ENCODE peak calls at places on chromosomes 5 and 9, in five cellular contexts. W is dorsolateral prefrontal cortex; H is lower lobe of right lung; L is CD8-positive, alpha-beta T cell; C is CD4-positive, CD25-positive, alpha-beta regulatory T cell. P is an unnamed sample. For H3K27me3, the result is how much of the 10 kb centered on the place peaks cover.

GRCh38 chr9:7983361-7983974 is 183.9 kb upstream of the DMAC1 start:
- DNase-seq in W (no peak), H (no peak), L (no peak), C (no peak), P (peak)

GRCh38 chr9:75148551-75148950 is 60.2 kb downstream of the OSTF1 start:
- DNase-seq in W (no peak), H (no peak), L (no peak), C (no peak), P (no peak)

GRCh38 chr9:99169982-99170761 is 51.6 kb downstream of the ALG2 start:
- DNase-seq in W (no peak), H (no peak), L (no peak), C (no peak), P (peak)

GRCh38 chr5:32714836-32715235 is 3.7 kb downstream of the NPR3 start:
- DNase-seq in W (no peak), H (no peak), L (no peak), C (no peak), P (no peak)

GRCh38 chr5:124706729-124707361 is 39.6 kb downstream of the ZNF608 start:
- DNase-seq in W (no peak), H (peak), L (no peak), C (no peak), P (no peak)

GRCh38 chr9:105681724-105682123 is 12.6 kb upstream of the TMEM38B start:
- DNase-seq in W (no peak), H (no peak), L (no peak), C (no peak), P (no peak)

GRCh38 chr5:1392261-1392660 is 47.4 kb upstream of the CLPTM1L start:
- DNase-seq in W (no peak), H (peak), L (no peak), C (no peak), P (no peak)

GRCh38 chr5:151002681-151003502 is 17.5 kb upstream of the GPX3 start:
- DNase-seq in W (no peak), H (no peak), L (no peak), C (no peak), P (no peak)

GRCh38 chr9:124812401-124813016 is 35.6 kb downstream of the OLFML2A start:
- DNase-seq in W (no peak), H (no peak), L (no peak), C (no peak), P (no peak)

GRCh38 chr5:170141636-170142035 is 35.9 kb downstream of the FOXI1 start:
- DNase-seq in W (no peak), H (no peak), L (no peak), C (no peak), P (no peak)

GRCh38 chr9:136399176-136400037 is 563 bp downstream of the SNAPC4 start:
- DNase-seq in W (no peak), H (no peak), L (peak), C (peak), P (no peak)

GRCh38 chr5:116361979-116362577 is 212.5 kb downstream of the SEMA6A start:
- DNase-seq in W (no peak), H (no peak), L (no peak), C (no peak), P (no peak)

GRCh38 chr9:132994410-132995120 is 16.1 kb downstream of the GFI1B start:
- DNase-seq in W (no peak), H (peak), L (no peak), C (no peak), P (no peak)

GRCh38 chr9:99356512-99356971 is 134.5 kb downstream of the SEC61B start:
- DNase-seq in W (no peak), H (peak), L (no peak), C (no peak), P (no peak)

GRCh38 chr9:95726756-95727155 is 148.7 kb upstream of the ERCC6L2 start:
- DNase-seq in W (no peak), H (no peak), L (no peak), C (no peak), P (no peak)

GRCh38 chr5:160181965-160182622 is 47.2 kb upstream of the FABP6 start:
- DNase-seq in W (no peak), H (no peak), L (no peak), C (no peak), P (no peak)

GRCh38 chr9:34635556-34635955 is 2.0 kb downstream of the SIGMAR1 start:
- DNase-seq in W (no peak), H (no peak), L (peak), C (no peak), P (no peak)

GRCh38 chr9:109779711-109780452 is at the start of gene PALM2AKAP2:
- DNase-seq in W (peak), H (peak), L (no peak), C (no peak), P (no peak)

GRCh38 chr9:109781086-109781485 is 1.1 kb downstream of the PALM2AKAP2 start:
- DNase-seq in W (no peak), H (no peak), L (no peak), C (no peak), P (no peak)

GRCh38 chr9:109780453-109781033 is 545 bp downstream of the PALM2AKAP2 start:
- DNase-seq in W (no peak), H (no peak), L (no peak), C (no peak), P (no peak)

GRCh38 chr9:109776391-109776790 is 3.6 kb upstream of the PALM2AKAP2 start:
- DNase-seq in W (no peak), H (no peak), L (no peak), C (no peak), P (no peak)

DNA sequence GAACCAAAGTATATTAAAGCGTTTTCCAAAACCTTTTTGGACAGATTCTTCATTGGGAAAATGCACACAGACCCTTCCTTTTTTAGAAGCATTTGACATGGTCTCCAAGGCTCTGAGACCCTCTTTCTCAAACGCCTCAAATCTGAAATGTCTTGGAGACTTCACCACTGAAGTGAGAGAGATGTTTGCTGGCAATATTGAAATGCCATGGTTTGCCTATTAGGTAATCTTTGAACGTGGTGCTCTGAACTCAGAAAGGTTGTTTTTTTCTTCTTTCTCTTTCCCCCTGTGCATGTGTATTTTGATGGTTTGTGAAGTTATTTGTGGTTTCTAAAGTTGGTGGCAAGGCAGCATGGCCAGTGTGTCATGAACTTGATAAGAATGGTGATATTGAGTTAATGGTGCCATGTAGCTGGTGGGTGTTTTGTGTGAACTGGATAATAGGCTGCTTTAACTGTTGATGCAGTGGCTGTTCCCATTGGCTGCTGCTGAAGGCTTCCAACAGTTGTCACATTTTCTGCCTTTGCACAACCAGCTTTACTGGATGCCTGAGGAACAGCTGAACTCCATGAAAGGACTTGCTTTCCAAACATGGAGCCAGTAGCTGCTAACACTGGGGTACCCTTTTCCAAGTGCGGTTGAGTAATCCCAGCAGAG is 1.7 kb downstream of the PALM2AKAP2 start:
- DNase-seq in W (no peak), H (no peak), L (no peak), C (no peak), P (no peak)
- H3K27me3 ChIP-seq in W (under half), H (under half), L (under half), C (under half), P (under half)

DNA sequence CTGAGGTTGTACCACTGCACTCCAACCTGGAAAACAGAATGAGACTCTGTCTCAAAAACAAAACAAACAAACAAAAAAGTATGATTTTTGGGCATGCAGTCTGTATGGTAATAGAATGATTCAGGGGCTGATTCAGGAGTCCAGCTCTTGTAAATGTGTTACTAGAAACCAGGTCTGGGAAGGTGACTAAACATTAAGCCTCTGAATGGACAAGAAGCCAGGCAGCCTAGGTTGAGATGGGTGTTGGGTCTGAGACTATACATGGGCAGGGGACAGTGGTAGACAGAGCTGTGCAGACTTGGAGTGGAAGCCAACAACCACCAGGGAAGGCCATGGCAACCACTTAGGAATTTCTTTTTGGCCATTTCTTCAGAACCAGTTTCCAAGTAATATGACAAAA is 64.9 kb upstream of the TLE1 start:
- DNase-seq in W (no peak), H (no peak), L (no peak), C (no peak), P (no peak)
- H3K27me3 ChIP-seq in W (under half), H (under half), L (under half), C (under half), P (under half)

DNA sequence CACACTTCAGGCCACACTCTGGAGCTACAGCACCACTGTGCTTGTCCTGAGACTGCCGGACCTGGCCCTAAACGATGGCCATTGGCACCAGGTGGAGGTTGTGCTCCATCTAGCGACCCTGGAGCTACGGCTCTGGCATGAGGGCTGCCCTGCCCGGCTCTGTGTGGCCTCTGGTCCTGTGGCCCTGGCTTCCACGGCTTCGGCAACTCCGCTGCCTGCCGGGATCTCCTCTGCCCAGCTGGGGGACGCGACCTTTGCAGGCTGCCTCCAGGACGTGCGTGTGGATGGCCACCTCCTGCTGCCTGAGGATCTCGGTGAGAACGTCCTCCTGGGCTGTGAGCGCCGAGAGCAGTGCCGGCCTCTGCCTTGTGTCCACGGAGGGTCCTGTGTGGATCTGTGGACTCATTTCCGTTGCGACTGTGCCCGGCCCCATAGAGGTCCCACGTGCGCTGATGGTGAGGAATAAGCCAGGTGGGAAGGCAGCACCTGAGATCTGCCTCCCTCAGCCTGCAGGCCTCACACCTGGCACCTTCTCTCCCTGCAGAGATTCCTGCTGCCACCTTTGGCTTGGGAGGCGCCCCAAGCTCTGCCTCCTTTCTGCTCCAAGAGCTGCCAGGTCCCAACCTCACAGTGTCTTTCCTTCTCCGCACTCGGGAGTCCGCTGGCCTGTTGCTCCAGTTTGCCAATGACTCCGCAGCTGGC is 14.7 kb downstream of the CRB2 start:
- DNase-seq in W (no peak), H (no peak), L (no peak), C (no peak), P (no peak)
- H3K27me3 ChIP-seq in W (under half), H (half or more), L (under half), C (under half), P (under half)

GRCh38 chr5:72608922-72609321 is 101.7 kb upstream of the ZNF366 start:
- DNase-seq in W (no peak), H (no peak), L (no peak), C (no peak), P (no peak)

GRCh38 chr5:72612810-72613209 is 105.6 kb upstream of the ZNF366 start:
- DNase-seq in W (no peak), H (no peak), L (no peak), C (no peak), P (no peak)

GRCh38 chr5:72608297-72608696 is 101.1 kb upstream of the ZNF366 start:
- DNase-seq in W (peak), H (no peak), L (no peak), C (no peak), P (no peak)

GRCh38 chr5:72613515-72613914 is 106.3 kb upstream of the ZNF366 start:
- DNase-seq in W (no peak), H (no peak), L (no peak), C (no peak), P (no peak)

GRCh38 chr5:72611111-72611724 is 104.0 kb upstream of the ZNF366 start:
- DNase-seq in W (peak), H (peak), L (peak), C (peak), P (peak)
- H3K27me3 ChIP-seq in W (under half), H (under half), L (under half), C (under half), P (under half)

DNA sequence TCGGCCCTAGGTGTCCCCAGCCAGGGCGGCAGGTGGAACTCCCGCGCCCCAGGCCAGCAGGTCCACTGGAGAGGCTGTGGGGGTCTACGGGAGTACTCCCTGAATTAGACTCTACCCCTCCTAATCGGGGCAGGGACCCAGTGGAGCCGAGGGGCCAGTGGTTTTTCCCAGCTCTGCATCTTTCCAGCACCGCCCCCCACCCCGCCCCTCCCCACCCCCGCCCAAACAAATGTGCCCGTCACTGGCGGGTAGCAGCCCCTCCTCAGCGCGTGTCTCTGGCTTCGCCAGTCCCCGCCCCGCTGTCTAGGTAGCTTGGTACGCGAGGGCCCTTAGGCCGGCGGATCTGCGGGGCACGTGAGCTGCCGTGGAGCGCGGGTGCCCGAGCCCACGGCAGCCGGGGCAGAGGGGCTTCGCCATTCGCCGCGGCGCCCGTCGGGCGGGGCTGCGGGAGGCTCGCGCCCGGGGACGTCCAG is 7.0 kb downstream of the UNC5A start:
- DNase-seq in W (no peak), H (no peak), L (no peak), C (no peak), P (peak)
- H3K27me3 ChIP-seq in W (under half), H (half or more), L (under half), C (under half), P (under half)

DNA sequence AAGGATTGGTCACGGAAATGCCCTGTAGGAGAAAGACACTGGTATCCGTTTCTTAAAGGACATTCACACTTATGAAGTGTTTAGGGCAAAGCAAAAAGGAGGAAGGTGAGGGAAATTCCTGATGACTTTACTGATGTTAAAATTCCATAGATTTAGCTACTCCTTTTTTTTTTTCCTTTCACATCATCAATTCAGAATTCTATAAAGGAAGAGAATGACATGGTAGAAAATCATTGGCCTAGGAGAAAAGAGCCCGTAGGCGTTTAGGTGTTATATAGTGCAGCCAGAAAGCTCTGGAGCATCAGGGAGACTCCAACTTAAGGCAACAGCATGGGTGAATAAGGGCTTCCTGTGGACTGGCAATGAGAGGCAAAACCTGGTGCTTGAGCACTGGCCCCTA is at the start of gene TSLP:
- DNase-seq in W (no peak), H (no peak), L (no peak), C (no peak), P (no peak)
- H3K27me3 ChIP-seq in W (under half), H (under half), L (under half), C (half or more), P (under half)

GRCh38 chr5:58934629-58935097 is 351.8 kb downstream of the RAB3C start:
- DNase-seq in W (no peak), H (no peak), L (no peak), C (no peak), P (no peak)
- H3K27me3 ChIP-seq in W (under half), H (under half), L (under half), C (under half), P (under half)

DNA sequence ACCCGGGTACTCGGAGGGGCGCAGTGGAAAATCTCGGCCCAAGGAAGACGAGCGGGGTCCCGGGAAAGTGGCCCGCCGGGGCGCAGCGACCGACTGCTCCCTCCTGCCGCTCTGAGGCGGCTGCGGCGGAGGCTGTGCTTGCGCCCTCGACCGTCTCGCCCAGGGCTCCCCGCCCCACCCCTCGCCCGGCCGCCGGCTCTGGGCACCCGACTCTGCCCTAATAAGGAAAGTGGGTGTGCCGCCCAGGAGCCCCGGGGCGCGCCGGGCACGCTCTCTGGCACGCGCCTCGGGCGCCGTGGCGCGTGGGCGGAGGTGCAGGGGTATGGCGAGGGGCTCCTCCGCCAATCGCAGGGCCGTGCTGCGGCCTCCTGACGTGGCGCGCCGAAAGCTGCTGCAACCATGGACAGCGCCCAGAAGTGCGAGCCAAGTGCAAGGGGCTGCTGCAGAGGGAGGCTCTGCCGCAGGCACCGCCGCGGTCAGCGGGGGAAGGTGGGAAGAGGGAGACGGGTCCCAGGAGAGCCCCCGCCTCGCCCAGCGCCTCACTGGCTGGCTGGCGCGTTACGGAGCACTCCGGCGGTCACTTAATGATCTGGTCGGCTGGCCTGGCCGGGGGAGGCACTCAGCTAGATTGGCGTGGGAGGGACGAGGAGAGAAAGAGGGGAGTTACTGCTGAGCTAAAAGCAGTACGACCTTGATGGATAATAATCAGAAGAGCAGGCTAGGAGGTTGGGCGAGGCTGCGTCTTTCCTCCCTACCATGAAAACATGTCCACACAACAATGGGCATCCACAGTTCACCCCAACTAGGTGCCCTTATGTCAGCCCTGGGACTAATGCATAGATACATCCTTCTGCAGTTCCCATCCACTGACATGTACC is at the start of gene PRUNE2:
- DNase-seq in W (peak), H (peak), L (no peak), C (no peak), P (peak)
- H3K27me3 ChIP-seq in W (under half), H (under half), L (under half), C (under half), P (under half)